ENCODE peak calls at places on chromosome 22, in nine cellular contexts. E, L, W, T, K, F, B, D and Y are unnamed samples.
A peak's percentile ranks its signal among the peaks of the same experiment; 100 is the strongest.

GRCh38 chr22:31646186-31647019 is 15.6 kb downstream of the PISD start:
- DNase-seq in E (no peak), L (no peak), W (no peak), T (peak; percentile 99), K (no peak), F (peak; percentile 99), B (peak; percentile 1), D (no peak), Y (peak; percentile 96)

GRCh38 chr22:37193629-37194191 is 5.7 kb upstream of the C1QTNF6 start:
- DNase-seq in E (peak; percentile 48), L (peak; percentile 40), W (no peak), T (peak; percentile 73), K (no peak), F (no peak), B (peak; percentile 52), D (no peak), Y (no peak)

GRCh38 chr22:23104109-23104971 is 34.0 kb downstream of the GNAZ start:
- DNase-seq in E (no peak), L (no peak), W (no peak), T (no peak), K (no peak), F (no peak), B (no peak), D (no peak), Y (no peak)

GRCh38 chr22:20428496-20429253 is 8.9 kb downstream of the SCARF2 start:
- DNase-seq in E (no peak), L (peak; percentile 48), W (no peak), T (no peak), K (peak; percentile 54), F (no peak), B (peak; percentile 71), D (no peak), Y (no peak)

GRCh38 chr22:49370841-49371301 is 456.8 kb downstream of the BRD1 start:
- DNase-seq in E (no peak), L (peak; percentile 33), W (peak; percentile 36), T (no peak), K (peak; percentile 28), F (no peak), B (peak; percentile 66), D (no peak), Y (no peak)

GRCh38 chr22:40407021-40407761 is 36.8 kb downstream of the SGSM3 start:
- DNase-seq in E (no peak), L (peak; percentile 54), W (no peak), T (no peak), K (no peak), F (no peak), B (peak; percentile 79), D (no peak), Y (no peak)

GRCh38 chr22:24580276-24580675 is 12.6 kb downstream of the LRRC75B start:
- DNase-seq in E (no peak), L (no peak), W (no peak), T (peak; percentile 82), K (no peak), F (no peak), B (no peak), D (no peak), Y (peak; percentile 46)

GRCh38 chr22:23829845-23830372 is 8.9 kb downstream of the DERL3 start:
- DNase-seq in E (no peak), L (peak; percentile 42), W (no peak), T (peak; percentile 39), K (no peak), F (no peak), B (peak; percentile 12), D (no peak), Y (peak; percentile 36)

GRCh38 chr22:45511847-45512261 is 9.2 kb downstream of the FBLN1 start:
- DNase-seq in E (no peak), L (peak; percentile 79), W (no peak), T (peak; percentile 33), K (peak; percentile 90), F (peak; percentile 81), B (peak; percentile 45), D (peak; percentile 80), Y (peak; percentile 82)

GRCh38 chr22:49992921-49993648 is 19.5 kb downstream of the IL17REL start:
- DNase-seq in E (no peak), L (peak; percentile 74), W (peak; percentile 87), T (peak; percentile 71), K (peak; percentile 69), F (no peak), B (peak; percentile 98), D (peak; percentile 61), Y (no peak)

GRCh38 chr22:28351585-28351984 is 328.1 kb downstream of the TTC28 start:
- DNase-seq in E (no peak), L (no peak), W (no peak), T (no peak), K (no peak), F (no peak), B (no peak), D (no peak), Y (no peak)

GRCh38 chr22:46288846-46289243 is 7.8 kb upstream of the GTSE1 start:
- DNase-seq in E (no peak), L (no peak), W (no peak), T (no peak), K (no peak), F (no peak), B (peak; percentile 52), D (no peak), Y (no peak)

GRCh38 chr22:50115693-50116092 is 25.9 kb downstream of the MOV10L1 start:
- DNase-seq in E (no peak), L (no peak), W (no peak), T (peak; percentile 60), K (no peak), F (no peak), B (peak; percentile 76), D (no peak), Y (no peak)

GRCh38 chr22:33886696-33887095 is 33.6 kb downstream of the LARGE1 start:
- DNase-seq in E (no peak), L (no peak), W (no peak), T (no peak), K (no peak), F (no peak), B (peak; percentile 18), D (no peak), Y (no peak)